ENCODE peak calls at places on chromosomes 4 and X, in seven cellular contexts. One of them, this sample, is unnamed.

GRCh38 chr4:122632396-122633143 is 11.7 kb upstream of the IL21 start:
- DNase-seq in HepG2: no peak
- DNase-seq in K562: no peak
- DNase-seq in HCT116: no peak
- DNase-seq in H1: no peak
- DNase-seq in endothelial cell of umbilical vein: no peak
- DNase-seq in GM12878: peak
- DNase-seq in this sample: no peak

GRCh38 chr4:91322961-91323360 is 980.8 kb upstream of the GRID2 start:
- DNase-seq in HepG2: no peak
- DNase-seq in K562: no peak
- DNase-seq in HCT116: no peak
- DNase-seq in H1: no peak
- DNase-seq in endothelial cell of umbilical vein: no peak
- DNase-seq in GM12878: no peak
- DNase-seq in this sample: no peak

GRCh38 chrX:45322820-45323219 is 122.1 kb upstream of the DIPK2B start:
- DNase-seq in HepG2: no peak
- DNase-seq in K562: no peak
- DNase-seq in HCT116: no peak
- DNase-seq in H1: no peak
- DNase-seq in endothelial cell of umbilical vein: no peak
- DNase-seq in GM12878: no peak
- DNase-seq in this sample: no peak

GRCh38 chrX:153992180-153992579 is 19.6 kb downstream of the TMEM187 start:
- DNase-seq in HepG2: no peak
- DNase-seq in K562: no peak
- DNase-seq in HCT116: no peak
- DNase-seq in H1: no peak
- DNase-seq in endothelial cell of umbilical vein: no peak
- DNase-seq in GM12878: no peak
- DNase-seq in this sample: no peak

GRCh38 chr4:146978641-146979040 is 33.0 kb upstream of the TTC29 start:
- DNase-seq in HepG2: no peak
- DNase-seq in K562: no peak
- DNase-seq in HCT116: no peak
- DNase-seq in H1: no peak
- DNase-seq in endothelial cell of umbilical vein: no peak
- DNase-seq in GM12878: no peak
- DNase-seq in this sample: no peak

GRCh38 chrX:68185161-68185560 is 248.1 kb downstream of the OPHN1 start:
- DNase-seq in HepG2: no peak
- DNase-seq in K562: no peak
- DNase-seq in HCT116: no peak
- DNase-seq in H1: no peak
- DNase-seq in endothelial cell of umbilical vein: no peak
- DNase-seq in GM12878: no peak
- DNase-seq in this sample: no peak

GRCh38 chrX:114924846-114925245 is 92.6 kb downstream of the IL13RA2 start:
- DNase-seq in HepG2: no peak
- DNase-seq in K562: no peak
- DNase-seq in HCT116: no peak
- DNase-seq in H1: no peak
- DNase-seq in endothelial cell of umbilical vein: no peak
- DNase-seq in GM12878: no peak
- DNase-seq in this sample: no peak

GRCh38 chr4:147134536-147135210 is 189.0 kb upstream of the TTC29 start:
- DNase-seq in HepG2: no peak
- DNase-seq in K562: no peak
- DNase-seq in HCT116: no peak
- DNase-seq in H1: no peak
- DNase-seq in endothelial cell of umbilical vein: no peak
- DNase-seq in GM12878: no peak
- DNase-seq in this sample: no peak

GRCh38 chr4:188372856-188373255 is 233.6 kb downstream of the TRIML1 start:
- DNase-seq in HepG2: peak
- DNase-seq in K562: no peak
- DNase-seq in HCT116: peak
- DNase-seq in H1: no peak
- DNase-seq in endothelial cell of umbilical vein: no peak
- DNase-seq in GM12878: no peak
- DNase-seq in this sample: no peak

GRCh38 chr4:41437264-41437566 is 100.7 kb upstream of the LIMCH1 start:
- DNase-seq in HepG2: no peak
- DNase-seq in K562: no peak
- DNase-seq in HCT116: no peak
- DNase-seq in H1: no peak
- DNase-seq in endothelial cell of umbilical vein: peak
- DNase-seq in GM12878: no peak
- DNase-seq in this sample: no peak

GRCh38 chr4:71186566-71187398 is 152.0 kb upstream of the SLC4A4 start:
- DNase-seq in HepG2: no peak
- DNase-seq in K562: no peak
- DNase-seq in HCT116: no peak
- DNase-seq in H1: no peak
- DNase-seq in endothelial cell of umbilical vein: peak
- DNase-seq in GM12878: no peak
- DNase-seq in this sample: no peak

GRCh38 chr4:71188197-71188625 is 150.6 kb upstream of the SLC4A4 start:
- DNase-seq in HepG2: no peak
- DNase-seq in K562: no peak
- DNase-seq in HCT116: no peak
- DNase-seq in H1: no peak
- DNase-seq in endothelial cell of umbilical vein: no peak
- DNase-seq in GM12878: no peak
- DNase-seq in this sample: no peak

GRCh38 chr4:71186257-71186565 is 152.6 kb upstream of the SLC4A4 start:
- DNase-seq in HepG2: no peak
- DNase-seq in K562: no peak
- DNase-seq in HCT116: no peak
- DNase-seq in H1: no peak
- DNase-seq in endothelial cell of umbilical vein: no peak
- DNase-seq in GM12878: no peak
- DNase-seq in this sample: no peak

GRCh38 chr4:71188951-71189350 is 149.9 kb upstream of the SLC4A4 start:
- DNase-seq in HepG2: no peak
- DNase-seq in K562: no peak
- DNase-seq in HCT116: no peak
- DNase-seq in H1: no peak
- DNase-seq in endothelial cell of umbilical vein: no peak
- DNase-seq in GM12878: no peak
- DNase-seq in this sample: no peak

DNA sequence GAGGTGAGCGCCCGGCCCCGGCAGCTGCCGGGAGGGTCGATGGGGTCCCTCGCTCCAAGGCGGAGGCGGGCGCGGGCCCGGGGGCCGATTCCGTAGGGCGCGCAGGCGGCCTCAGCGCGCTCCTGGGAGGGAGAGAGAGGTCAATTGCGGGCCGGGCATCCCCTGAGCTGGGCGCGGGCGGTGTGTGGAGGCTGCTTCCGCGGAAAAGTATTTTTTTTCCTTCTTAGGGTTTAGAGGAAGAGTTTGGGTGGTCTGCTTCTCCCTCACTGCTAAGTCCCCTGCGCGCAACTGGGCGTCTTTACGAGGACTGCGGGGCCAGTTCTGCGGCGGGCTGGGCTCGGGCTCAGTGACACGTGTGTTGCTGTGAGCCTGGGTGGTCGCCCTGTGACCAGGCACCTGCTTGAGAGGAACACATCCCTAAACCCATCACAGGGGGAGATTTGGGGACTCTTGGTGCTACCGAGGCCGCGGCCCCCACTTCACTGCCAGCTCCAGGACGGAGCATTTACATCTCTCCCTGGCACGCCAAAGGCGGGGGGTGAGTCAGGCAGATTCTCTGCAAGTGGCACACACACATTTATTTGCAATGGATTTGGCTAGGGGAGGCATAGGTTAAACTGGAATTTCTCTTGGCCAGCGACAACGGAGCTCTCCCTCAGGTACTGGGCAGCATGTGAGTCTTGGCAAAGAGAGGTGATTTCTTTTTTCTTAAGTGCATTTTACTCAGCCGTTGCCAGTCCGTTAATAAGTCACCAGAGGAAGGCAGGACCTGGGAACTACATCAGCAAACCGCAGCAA is 151.2 kb upstream of the SLC4A4 start:
- DNase-seq in HepG2: no peak
- DNase-seq in K562: no peak
- DNase-seq in HCT116: no peak
- DNase-seq in H1: no peak
- DNase-seq in endothelial cell of umbilical vein: no peak
- DNase-seq in GM12878: no peak
- DNase-seq in this sample: no peak
- H3K9ac ChIP-seq in HepG2: no peak
- H3K9ac ChIP-seq in K562: no peak
- H3K9ac ChIP-seq in HCT116: no peak
- H3K9ac ChIP-seq in H1: peak
- H3K9ac ChIP-seq in endothelial cell of umbilical vein: no peak
- H3K9ac ChIP-seq in GM12878: no peak
- H3K9ac ChIP-seq in this sample: peak

DNA sequence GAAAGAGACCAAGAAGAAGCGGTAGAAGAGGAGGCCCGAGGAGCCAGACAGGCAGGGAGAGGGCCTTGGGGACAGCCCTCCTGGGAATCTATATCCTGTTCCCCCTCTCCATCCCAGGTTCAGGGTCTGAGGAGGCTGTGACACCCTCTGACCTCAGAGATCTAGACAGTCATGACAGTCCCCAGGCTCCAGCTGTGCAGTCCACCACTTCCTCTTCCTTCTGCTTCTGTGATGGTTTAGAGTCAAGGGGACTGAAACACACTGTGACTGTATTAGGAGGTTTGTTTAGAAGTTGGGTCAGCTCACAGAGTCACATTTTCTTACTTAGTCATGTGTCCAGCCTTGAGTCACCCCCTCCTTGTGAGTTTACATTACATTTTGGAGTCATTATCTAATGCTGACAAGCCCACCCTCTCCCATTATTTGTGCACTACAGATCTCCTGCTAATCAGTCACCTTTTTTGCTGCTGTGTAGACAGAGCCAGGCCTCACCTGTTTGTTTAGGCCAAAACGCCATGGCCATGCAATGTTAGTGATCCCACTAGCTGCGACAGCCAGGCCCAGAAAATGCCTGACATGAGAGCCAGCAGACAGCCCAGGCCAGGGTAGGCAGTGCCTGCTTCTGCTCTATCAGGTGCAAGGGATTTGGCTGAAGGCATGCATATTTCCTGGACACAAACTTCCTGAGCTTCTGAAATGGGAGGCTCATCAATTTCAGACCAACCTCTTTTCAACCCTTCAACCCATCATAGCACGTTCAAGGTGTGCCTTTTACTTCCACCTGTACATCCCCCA is 26.0 kb downstream of the MANBA start:
- DNase-seq in HepG2: peak
- DNase-seq in K562: peak
- DNase-seq in HCT116: no peak
- DNase-seq in H1: no peak
- DNase-seq in endothelial cell of umbilical vein: no peak
- DNase-seq in GM12878: peak
- DNase-seq in this sample: no peak
- TF ChIP-seq POLR2AphosphoS5 in HepG2: no peak
- TF ChIP-seq POLR2AphosphoS5 in K562: no peak
- TF ChIP-seq POLR2AphosphoS5 in HCT116: no peak
- TF ChIP-seq POLR2AphosphoS5 in H1: no peak
- TF ChIP-seq POLR2AphosphoS5 in endothelial cell of umbilical vein: no peak
- TF ChIP-seq POLR2AphosphoS5 in GM12878: no peak
- TF ChIP-seq POLR2AphosphoS5 in this sample: no peak

GRCh38 chrX:107506596-107507031 is 57.2 kb downstream of the FRMPD3 start:
- DNase-seq in HepG2: no peak
- DNase-seq in K562: no peak
- DNase-seq in HCT116: no peak
- DNase-seq in H1: no peak
- DNase-seq in endothelial cell of umbilical vein: no peak
- DNase-seq in GM12878: no peak
- DNase-seq in this sample: no peak
- TF ChIP-seq EZH2 in HepG2: no peak
- TF ChIP-seq EZH2 in K562: no peak
- TF ChIP-seq EZH2 in HCT116: no peak
- TF ChIP-seq EZH2 in H1: no peak
- TF ChIP-seq EZH2 in endothelial cell of umbilical vein: peak
- TF ChIP-seq EZH2 in GM12878: no peak
- TF ChIP-seq EZH2 in this sample: no peak

DNA sequence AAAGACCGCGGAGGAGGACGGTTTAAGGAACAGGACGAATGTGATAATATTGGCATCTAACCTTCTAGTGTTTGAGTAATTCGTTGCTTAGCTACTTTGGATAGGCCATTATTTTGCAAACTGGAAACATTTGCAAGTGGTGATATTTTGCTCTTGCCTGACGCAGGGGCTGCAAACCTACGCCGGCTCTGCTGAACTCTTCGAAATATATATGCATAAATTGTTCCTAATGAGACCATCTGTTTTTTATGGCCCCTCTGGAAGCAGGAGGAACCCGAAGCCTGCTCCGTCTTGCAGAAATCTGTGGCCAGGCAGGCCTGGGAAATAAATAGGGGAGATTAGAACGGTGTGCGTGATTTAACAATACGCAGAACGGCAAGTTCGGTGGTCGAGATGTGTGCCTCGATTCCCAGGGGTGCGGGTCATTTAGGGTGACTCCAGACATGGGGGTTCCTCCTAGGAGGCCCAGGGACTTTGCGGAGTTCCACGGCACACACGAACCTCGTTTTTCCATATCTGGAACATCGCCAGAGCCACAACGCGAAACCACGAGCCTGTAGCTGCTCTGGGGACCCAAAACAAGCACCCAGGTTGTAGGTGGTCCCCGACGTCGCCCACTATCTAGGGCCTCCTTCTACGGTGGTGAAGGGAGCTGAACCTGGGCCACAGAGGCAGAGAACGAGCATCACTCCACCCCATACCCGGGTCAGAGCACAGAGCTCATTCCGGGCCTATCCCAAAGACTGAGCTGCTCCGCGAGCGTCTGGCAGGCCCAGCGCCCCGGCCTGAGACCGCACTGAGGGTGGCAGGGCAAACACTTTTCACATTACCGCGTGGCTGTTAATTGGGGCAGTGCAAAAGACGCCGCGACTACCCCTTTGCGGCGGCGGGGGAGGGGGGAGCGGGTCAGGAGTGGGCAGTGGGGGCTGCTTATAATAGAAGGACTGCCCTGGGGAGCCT is 89.7 kb downstream of the BCOR start:
- DNase-seq in HepG2: no peak
- DNase-seq in K562: no peak
- DNase-seq in HCT116: no peak
- DNase-seq in H1: no peak
- DNase-seq in endothelial cell of umbilical vein: no peak
- DNase-seq in GM12878: no peak
- DNase-seq in this sample: peak
- H3K9ac ChIP-seq in HepG2: no peak
- H3K9ac ChIP-seq in K562: no peak
- H3K9ac ChIP-seq in HCT116: no peak
- H3K9ac ChIP-seq in H1: no peak
- H3K9ac ChIP-seq in endothelial cell of umbilical vein: no peak
- H3K9ac ChIP-seq in GM12878: no peak
- H3K9ac ChIP-seq in this sample: peak